ENCODE peak calls at places on chromosomes 4 and X, in six cellular contexts. One of them, this sample, is unnamed.

GRCh38 chr4:1312821-1313640 is 23.3 kb downstream of the MAEA start:
- DNase-seq in astrocyte of the spinal cord: no peak
- DNase-seq in fibroblast of lung: no peak
- DNase-seq in MM.1S: no peak
- DNase-seq in cardiac fibroblast: no peak
- DNase-seq in DND-41: no peak
- DNase-seq in this sample: no peak

GRCh38 chr4:73855406-73855805 is 2.3 kb downstream of the PF4V1 start:
- DNase-seq in astrocyte of the spinal cord: peak; percentile 36
- DNase-seq in fibroblast of lung: no peak
- DNase-seq in MM.1S: no peak
- DNase-seq in cardiac fibroblast: peak; percentile 69
- DNase-seq in DND-41: no peak
- DNase-seq in this sample: no peak

GRCh38 chr4:185222598-185222997 is 13.2 kb downstream of the SNX25 start:
- DNase-seq in astrocyte of the spinal cord: peak; percentile 66
- DNase-seq in fibroblast of lung: peak; percentile 47
- DNase-seq in MM.1S: no peak
- DNase-seq in cardiac fibroblast: peak; percentile 86
- DNase-seq in DND-41: no peak
- DNase-seq in this sample: no peak

GRCh38 chr4:74206088-74206826 is 48.3 kb downstream of the MTHFD2L start:
- DNase-seq in astrocyte of the spinal cord: peak; percentile 76
- DNase-seq in fibroblast of lung: peak; percentile 42
- DNase-seq in MM.1S: peak; percentile 67
- DNase-seq in cardiac fibroblast: peak; percentile 60
- DNase-seq in DND-41: no peak
- DNase-seq in this sample: no peak

GRCh38 chrX:49192722-49193328 is 6.7 kb upstream of the PRICKLE3 start:
- DNase-seq in astrocyte of the spinal cord: peak; percentile 12
- DNase-seq in fibroblast of lung: peak; percentile 21
- DNase-seq in MM.1S: peak; percentile 32
- DNase-seq in cardiac fibroblast: peak; percentile 54
- DNase-seq in DND-41: peak; percentile 54
- DNase-seq in this sample: no peak

GRCh38 chr4:120709986-120710385 is 212.5 kb downstream of the PRDM5 start:
- DNase-seq in astrocyte of the spinal cord: peak; percentile 17
- DNase-seq in fibroblast of lung: peak; percentile 77
- DNase-seq in MM.1S: no peak
- DNase-seq in cardiac fibroblast: peak; percentile 62
- DNase-seq in DND-41: no peak
- DNase-seq in this sample: no peak

GRCh38 chr4:70530997-70531396 is 12.6 kb downstream of the AMTN start:
- DNase-seq in astrocyte of the spinal cord: no peak
- DNase-seq in fibroblast of lung: no peak
- DNase-seq in MM.1S: no peak
- DNase-seq in cardiac fibroblast: no peak
- DNase-seq in DND-41: no peak
- DNase-seq in this sample: no peak

GRCh38 chr4:120446051-120446567 is 379.5 kb upstream of the MAD2L1 start:
- DNase-seq in astrocyte of the spinal cord: no peak
- DNase-seq in fibroblast of lung: no peak
- DNase-seq in MM.1S: peak; percentile 72
- DNase-seq in cardiac fibroblast: no peak
- DNase-seq in DND-41: no peak
- DNase-seq in this sample: no peak

GRCh38 chr4:139900964-139901376 is 235.4 kb downstream of the MGST2 start:
- DNase-seq in astrocyte of the spinal cord: no peak
- DNase-seq in fibroblast of lung: no peak
- DNase-seq in MM.1S: no peak
- DNase-seq in cardiac fibroblast: peak; percentile 36
- DNase-seq in DND-41: no peak
- DNase-seq in this sample: no peak

GRCh38 chr4:153318696-153319320 is 25.7 kb upstream of the MND1 start:
- DNase-seq in astrocyte of the spinal cord: peak; percentile 67
- DNase-seq in fibroblast of lung: peak; percentile 74
- DNase-seq in MM.1S: peak; percentile 47
- DNase-seq in cardiac fibroblast: peak; percentile 72
- DNase-seq in DND-41: peak; percentile 28
- DNase-seq in this sample: no peak

GRCh38 chr4:76993787-76994641 is 44.5 kb downstream of the SEPTIN11 start:
- DNase-seq in astrocyte of the spinal cord: no peak
- DNase-seq in fibroblast of lung: no peak
- DNase-seq in MM.1S: peak; percentile 92
- DNase-seq in cardiac fibroblast: no peak
- DNase-seq in DND-41: no peak
- DNase-seq in this sample: no peak

GRCh38 chrX:69095260-69095659 is 70.0 kb downstream of the PJA1 start:
- DNase-seq in astrocyte of the spinal cord: no peak
- DNase-seq in fibroblast of lung: no peak
- DNase-seq in MM.1S: no peak
- DNase-seq in cardiac fibroblast: no peak
- DNase-seq in DND-41: no peak
- DNase-seq in this sample: no peak

GRCh38 chr4:55125763-55126541 is 557 bp upstream of the KDR start:
- DNase-seq in astrocyte of the spinal cord: no peak
- DNase-seq in fibroblast of lung: peak; percentile 15
- DNase-seq in MM.1S: no peak
- DNase-seq in cardiac fibroblast: peak; percentile 39
- DNase-seq in DND-41: no peak
- DNase-seq in this sample: peak; percentile 49

GRCh38 chr4:113874480-113874879 is 105.0 kb downstream of the ARSJ start:
- DNase-seq in astrocyte of the spinal cord: no peak
- DNase-seq in fibroblast of lung: no peak
- DNase-seq in MM.1S: no peak
- DNase-seq in cardiac fibroblast: no peak
- DNase-seq in DND-41: no peak
- DNase-seq in this sample: no peak

GRCh38 chr4:83170952-83171399 is 56.4 kb upstream of the PLAC8 start:
- DNase-seq in astrocyte of the spinal cord: no peak
- DNase-seq in fibroblast of lung: no peak
- DNase-seq in MM.1S: no peak
- DNase-seq in cardiac fibroblast: peak; percentile 17
- DNase-seq in DND-41: peak; percentile 45
- DNase-seq in this sample: no peak

GRCh38 chr4:15898902-15899301 is 39.6 kb downstream of the FGFBP1 start:
- DNase-seq in astrocyte of the spinal cord: no peak
- DNase-seq in fibroblast of lung: no peak
- DNase-seq in MM.1S: no peak
- DNase-seq in cardiac fibroblast: no peak
- DNase-seq in DND-41: no peak
- DNase-seq in this sample: no peak

GRCh38 chr4:37604464-37604863 is 81.7 kb downstream of the RELL1 start:
- DNase-seq in astrocyte of the spinal cord: peak; percentile 25
- DNase-seq in fibroblast of lung: peak; percentile 49
- DNase-seq in MM.1S: no peak
- DNase-seq in cardiac fibroblast: peak; percentile 71
- DNase-seq in DND-41: no peak
- DNase-seq in this sample: no peak

GRCh38 chr4:154492288-154492687 is 689 bp upstream of the DCHS2 start:
- DNase-seq in astrocyte of the spinal cord: no peak
- DNase-seq in fibroblast of lung: no peak
- DNase-seq in MM.1S: no peak
- DNase-seq in cardiac fibroblast: no peak
- DNase-seq in DND-41: no peak
- DNase-seq in this sample: no peak

GRCh38 chr4:76623217-76624060 is 188.4 kb downstream of the SHROOM3 start:
- DNase-seq in astrocyte of the spinal cord: no peak
- DNase-seq in fibroblast of lung: no peak
- DNase-seq in MM.1S: no peak
- DNase-seq in cardiac fibroblast: no peak
- DNase-seq in DND-41: no peak
- DNase-seq in this sample: no peak

GRCh38 chrX:45351478-45351877 is 150.8 kb upstream of the DIPK2B start:
- DNase-seq in astrocyte of the spinal cord: peak; percentile 60
- DNase-seq in fibroblast of lung: peak; percentile 73
- DNase-seq in MM.1S: no peak
- DNase-seq in cardiac fibroblast: peak; percentile 72
- DNase-seq in DND-41: no peak
- DNase-seq in this sample: no peak

GRCh38 chr4:11824557-11824956 is 395.9 kb upstream of the HS3ST1 start:
- DNase-seq in astrocyte of the spinal cord: no peak
- DNase-seq in fibroblast of lung: no peak
- DNase-seq in MM.1S: no peak
- DNase-seq in cardiac fibroblast: no peak
- DNase-seq in DND-41: no peak
- DNase-seq in this sample: no peak

GRCh38 chr4:11817088-11817487 is 388.4 kb upstream of the HS3ST1 start:
- DNase-seq in astrocyte of the spinal cord: no peak
- DNase-seq in fibroblast of lung: no peak
- DNase-seq in MM.1S: no peak
- DNase-seq in cardiac fibroblast: no peak
- DNase-seq in DND-41: no peak
- DNase-seq in this sample: no peak

GRCh38 chr4:11821774-11822430 is 393.2 kb upstream of the HS3ST1 start:
- DNase-seq in astrocyte of the spinal cord: no peak
- DNase-seq in fibroblast of lung: no peak
- DNase-seq in MM.1S: no peak
- DNase-seq in cardiac fibroblast: no peak
- DNase-seq in DND-41: no peak
- DNase-seq in this sample: peak; percentile 45
- H3K4me3 ChIP-seq in astrocyte of the spinal cord: no peak overlapping the region
- H3K4me3 ChIP-seq in fibroblast of lung: no peak overlapping the region
- H3K4me3 ChIP-seq in MM.1S: no peak overlapping the region
- H3K4me3 ChIP-seq in cardiac fibroblast: no peak overlapping the region
- H3K4me3 ChIP-seq in DND-41: no peak overlapping the region
- H3K4me3 ChIP-seq in this sample: peak overlapping the region; percentile 1

DNA sequence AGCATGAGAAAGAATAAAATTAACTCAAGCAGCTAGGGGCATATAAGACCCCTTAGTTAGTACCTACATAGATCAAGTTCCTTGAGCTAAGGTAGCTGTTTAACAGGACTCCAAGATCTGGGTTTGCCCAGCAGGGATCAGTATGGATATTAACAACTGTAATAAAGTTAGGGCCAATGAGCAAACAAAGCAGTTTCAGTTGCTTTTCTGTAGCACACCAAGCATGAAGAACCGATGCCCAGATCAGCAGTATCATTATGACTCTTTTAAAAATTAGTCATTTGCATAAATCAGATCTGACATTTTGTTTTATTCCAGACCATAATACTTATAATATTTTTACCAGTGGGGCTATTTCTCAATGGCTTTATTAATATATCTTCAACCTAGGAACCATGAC is 80.9 kb downstream of the C4orf33 start:
- DNase-seq in astrocyte of the spinal cord: no peak
- DNase-seq in fibroblast of lung: no peak
- DNase-seq in MM.1S: peak; percentile 38
- DNase-seq in cardiac fibroblast: no peak
- DNase-seq in DND-41: no peak
- DNase-seq in this sample: no peak
- H3K4me3 ChIP-seq in astrocyte of the spinal cord: no peak overlapping the region
- H3K4me3 ChIP-seq in fibroblast of lung: no peak overlapping the region
- H3K4me3 ChIP-seq in MM.1S: no peak overlapping the region
- H3K4me3 ChIP-seq in cardiac fibroblast: no peak overlapping the region
- H3K4me3 ChIP-seq in DND-41: no peak overlapping the region
- H3K4me3 ChIP-seq in this sample: no peak overlapping the region

GRCh38 chrX:63958134-63958865 is 173.3 kb upstream of the ARHGEF9 start:
- DNase-seq in astrocyte of the spinal cord: no peak
- DNase-seq in fibroblast of lung: no peak
- DNase-seq in MM.1S: no peak
- DNase-seq in cardiac fibroblast: no peak
- DNase-seq in DND-41: no peak
- DNase-seq in this sample: no peak
- H3K4me3 ChIP-seq in astrocyte of the spinal cord: no peak overlapping the region
- H3K4me3 ChIP-seq in fibroblast of lung: no peak overlapping the region
- H3K4me3 ChIP-seq in MM.1S: no peak overlapping the region
- H3K4me3 ChIP-seq in cardiac fibroblast: no peak overlapping the region
- H3K4me3 ChIP-seq in DND-41: no peak overlapping the region
- H3K4me3 ChIP-seq in this sample: no peak overlapping the region

GRCh38 chr4:165628572-165628971 is 244.5 kb upstream of the TLL1 start:
- DNase-seq in astrocyte of the spinal cord: no peak
- DNase-seq in fibroblast of lung: no peak
- DNase-seq in MM.1S: no peak
- DNase-seq in cardiac fibroblast: no peak
- DNase-seq in DND-41: no peak
- DNase-seq in this sample: no peak
- H3K4me3 ChIP-seq in astrocyte of the spinal cord: no peak overlapping the region
- H3K4me3 ChIP-seq in fibroblast of lung: no peak overlapping the region
- H3K4me3 ChIP-seq in MM.1S: no peak overlapping the region
- H3K4me3 ChIP-seq in cardiac fibroblast: no peak overlapping the region
- H3K4me3 ChIP-seq in DND-41: no peak overlapping the region
- H3K4me3 ChIP-seq in this sample: no peak overlapping the region

DNA sequence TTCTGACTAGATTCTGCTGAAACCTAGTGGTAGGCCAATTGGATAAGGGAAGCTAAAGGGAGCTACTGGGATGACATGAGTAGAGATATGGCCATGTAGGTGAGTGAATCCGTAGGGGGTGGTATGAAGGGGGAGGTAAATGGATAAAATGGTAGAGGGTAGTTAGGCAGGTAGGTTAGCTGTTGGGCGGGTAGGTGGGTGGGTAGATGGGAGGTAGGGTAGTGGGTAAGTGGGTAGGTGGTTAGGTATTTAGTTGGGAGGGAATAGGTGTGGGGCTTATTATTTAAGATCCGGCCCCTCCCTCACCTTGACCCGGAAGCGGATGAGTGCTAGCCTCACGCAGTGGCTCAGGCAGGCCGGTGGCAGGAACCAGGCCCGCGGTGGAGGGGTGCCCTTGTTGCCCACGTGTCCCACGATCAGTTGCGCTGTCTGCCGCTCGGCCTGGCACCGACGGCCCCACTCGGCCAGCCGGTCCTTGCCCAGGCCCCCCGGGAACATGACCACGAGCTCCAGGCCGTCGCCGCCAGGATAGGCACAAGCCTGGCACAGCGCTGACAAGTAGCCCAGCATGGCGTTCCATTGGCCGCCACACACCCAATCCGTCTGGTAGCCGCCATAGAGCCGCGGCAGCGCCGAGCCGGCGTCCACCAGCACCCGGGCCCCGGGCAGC is 725 bp downstream of the FAM120C start:
- DNase-seq in astrocyte of the spinal cord: no peak
- DNase-seq in fibroblast of lung: peak; percentile 27
- DNase-seq in MM.1S: peak; percentile 56
- DNase-seq in cardiac fibroblast: peak; percentile 31
- DNase-seq in DND-41: peak; percentile 69
- DNase-seq in this sample: peak; percentile 53
- H3K4me3 ChIP-seq in astrocyte of the spinal cord: peak overlapping the region; percentile 52
- H3K4me3 ChIP-seq in fibroblast of lung: peak overlapping the region; percentile 72
- H3K4me3 ChIP-seq in MM.1S: peak overlapping the region; percentile 74
- H3K4me3 ChIP-seq in cardiac fibroblast: peak overlapping the region; percentile 59
- H3K4me3 ChIP-seq in DND-41: peak overlapping the region; percentile 63
- H3K4me3 ChIP-seq in this sample: peak overlapping the region; percentile 67

This sample was measured in H1.